ENCODE peak calls at places on chromosomes 1 and 21, in eight cellular contexts. E, B, T, G, M, J, X and L are unnamed samples.
A peak's percentile ranks its signal among the peaks of the same experiment; 100 is the strongest.

GRCh38 chr1:117312453-117313138 is 54.7 kb upstream of the MAN1A2 start:
- DNase-seq in G (peak; percentile 49), T (no peak), E (peak; percentile 17), B (no peak), J (no peak), X (no peak), M (no peak), L (peak; percentile 46)

GRCh38 chr1:224521904-224522734 is 87.5 kb upstream of the WDR26 start:
- DNase-seq in B (no peak), J (no peak), E (no peak), T (no peak), M (no peak), X (no peak), G (no peak), L (no peak)

GRCh38 chr21:40433575-40433974 is 413.4 kb downstream of the DSCAM start:
- DNase-seq in T (no peak), J (no peak), M (no peak), G (no peak), E (no peak), X (no peak), B (no peak), L (no peak)

GRCh38 chr1:44361478-44361877 is 6.4 kb upstream of the ERI3 start:
- DNase-seq in X (no peak), T (no peak), J (peak; percentile 75), G (no peak), M (peak; percentile 13), E (no peak), B (no peak), L (no peak)

GRCh38 chr1:46342084-46342656 is 1.6 kb downstream of the NSUN4 start:
- DNase-seq in T (no peak), J (peak; percentile 67), B (no peak), X (no peak), M (no peak), G (peak; percentile 69), E (no peak), L (peak; percentile 58)

GRCh38 chr1:25182629-25183028 is 49.7 kb downstream of the SYF2 start:
- DNase-seq in T (no peak), E (no peak), G (no peak), J (no peak), X (no peak), M (no peak), B (peak; percentile 46), L (no peak)

GRCh38 chr1:158941317-158941716 is 10.0 kb downstream of the PYHIN1 start:
- DNase-seq in B (no peak), J (no peak), G (no peak), E (no peak), T (no peak), X (no peak), M (no peak), L (no peak)

GRCh38 chr1:26449868-26450267 is 17.7 kb downstream of the DHDDS start:
- DNase-seq in J (no peak), X (no peak), T (no peak), B (no peak), G (no peak), M (no peak), E (no peak), L (no peak)

GRCh38 chr1:168180148-168180524 is 1.4 kb downstream of the TIPRL start:
- DNase-seq in T (no peak), J (no peak), E (no peak), G (peak; percentile 9), M (no peak), B (no peak), X (no peak), L (no peak)

GRCh38 chr1:31588751-31589515 is 12.6 kb downstream of the TINAGL1 start:
- DNase-seq in E (no peak), X (peak; percentile 49), B (peak; percentile 88), G (no peak), J (peak; percentile 84), M (peak; percentile 70), T (no peak), L (no peak)

GRCh38 chr1:204828352-204828850 is 42.3 kb upstream of the NFASC start:
- DNase-seq in X (peak; percentile 73), E (no peak), J (peak; percentile 96), M (peak; percentile 60), T (no peak), G (peak; percentile 27), B (no peak), L (peak; percentile 62)

GRCh38 chr1:3730556-3731247 is 21.5 kb upstream of the CCDC27 start:
- DNase-seq in M (no peak), X (no peak), E (no peak), J (no peak), G (no peak), B (no peak), T (no peak), L (no peak)

GRCh38 chr1:222081859-222082258 is 340.0 kb upstream of the DUSP10 start:
- DNase-seq in T (no peak), G (peak; percentile 5), X (no peak), M (no peak), E (no peak), J (no peak), B (no peak), L (no peak)

GRCh38 chr1:95086949-95087533 is 14.3 kb upstream of the ALG14 start:
- DNase-seq in G (peak; percentile 37), E (no peak), M (peak; percentile 39), T (no peak), X (no peak), B (no peak), J (peak; percentile 70), L (no peak)

GRCh38 chr1:223844962-223845809 is 561 bp downstream of the TP53BP2 start:
- DNase-seq in X (peak; percentile 69), T (peak; percentile 46), M (peak; percentile 60), G (peak; percentile 45), B (peak; percentile 93), E (no peak), J (peak; percentile 68), L (peak; percentile 40)

GRCh38 chr21:36429672-36430546 is 44.7 kb downstream of the CHAF1B start:
- DNase-seq in T (peak; percentile 57), G (peak; percentile 88), E (peak; percentile 96), B (peak; percentile 95), J (peak; percentile 91), X (peak; percentile 90), M (peak; percentile 88), L (peak; percentile 86)

GRCh38 chr1:205313681-205314308 is 7.8 kb downstream of the NUAK2 start:
- DNase-seq in E (no peak), M (no peak), B (no peak), J (peak; percentile 95), T (peak; percentile 16), X (peak; percentile 37), G (peak; percentile 79), L (peak; percentile 77)

GRCh38 chr1:181088079-181089016 is at the start of gene IER5:
- DNase-seq in M (peak; percentile 97), G (peak; percentile 99), X (peak; percentile 95), B (peak; percentile 100), E (peak; percentile 91), T (peak; percentile 93), J (peak; percentile 99), L (peak; percentile 94)
- TF ChIP-seq CTCF in M (no peak), G (no peak), X (no peak), B (no peak), E (no peak), T (no peak), J (no peak), L (no peak)

GRCh38 chr21:42258150-42258884 is 39.4 kb downstream of the ABCG1 start:
- DNase-seq in X (peak; percentile 66), B (peak; percentile 91), G (peak; percentile 81), M (peak; percentile 68), J (peak; percentile 92), E (peak; percentile 8), T (peak; percentile 77), L (peak; percentile 89)

GRCh38 chr21:42256316-42256715 is 37.4 kb downstream of the ABCG1 start:
- DNase-seq in G (no peak), B (no peak), E (no peak), X (no peak), T (no peak), M (no peak), J (no peak), L (no peak)

GRCh38 chr21:42257091-42257760 is 38.3 kb downstream of the ABCG1 start:
- DNase-seq in T (no peak), B (no peak), M (no peak), J (no peak), E (no peak), X (no peak), G (no peak), L (no peak)

GRCh38 chr21:42260121-42260520 is 41.2 kb downstream of the ABCG1 start:
- DNase-seq in B (no peak), G (no peak), M (no peak), T (no peak), E (no peak), X (no peak), J (no peak), L (no peak)

DNA sequence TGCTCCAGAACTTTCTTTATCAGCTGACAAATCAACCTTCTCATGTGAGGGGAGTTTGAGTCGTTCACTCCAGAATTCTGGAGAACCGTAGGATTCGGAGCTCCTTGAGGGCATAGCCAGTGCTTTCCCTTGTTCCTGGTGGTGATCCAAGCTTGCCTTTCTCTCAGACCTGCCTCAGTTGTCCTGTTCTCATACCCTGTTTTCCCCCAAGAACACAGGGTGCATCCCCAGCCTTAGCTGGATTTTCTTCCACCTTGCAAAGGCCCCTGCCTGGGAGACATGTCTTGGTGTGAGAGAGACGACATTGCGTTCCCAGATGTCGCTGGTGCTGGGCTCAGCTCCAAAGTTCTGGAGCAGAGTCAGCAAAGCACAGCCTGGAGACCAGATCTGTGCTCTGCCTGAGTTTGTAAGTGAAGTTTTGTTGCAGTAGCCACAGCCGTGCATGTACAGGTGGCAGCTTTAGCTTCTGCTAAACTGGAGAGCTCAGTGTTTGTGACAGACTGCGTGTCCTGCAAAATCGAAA is 40.0 kb downstream of the ABCG1 start:
- DNase-seq in T (no peak), E (no peak), B (no peak), M (no peak), J (no peak), G (no peak), X (no peak), L (no peak)
- TF ChIP-seq CTCF in T (peak; percentile 32), E (no peak), B (no peak), M (no peak), J (peak; percentile 41), G (no peak), X (no peak), L (no peak)

GRCh38 chr1:239803666-239804228 is 287.9 kb upstream of the FMN2 start:
- DNase-seq in T (no peak), J (no peak), E (no peak), B (no peak), X (no peak), G (no peak), M (no peak), L (no peak)
- TF ChIP-seq CTCF in T (no peak), J (peak; percentile 46), E (no peak), B (no peak), X (no peak), G (no peak), M (no peak), L (no peak)

DNA sequence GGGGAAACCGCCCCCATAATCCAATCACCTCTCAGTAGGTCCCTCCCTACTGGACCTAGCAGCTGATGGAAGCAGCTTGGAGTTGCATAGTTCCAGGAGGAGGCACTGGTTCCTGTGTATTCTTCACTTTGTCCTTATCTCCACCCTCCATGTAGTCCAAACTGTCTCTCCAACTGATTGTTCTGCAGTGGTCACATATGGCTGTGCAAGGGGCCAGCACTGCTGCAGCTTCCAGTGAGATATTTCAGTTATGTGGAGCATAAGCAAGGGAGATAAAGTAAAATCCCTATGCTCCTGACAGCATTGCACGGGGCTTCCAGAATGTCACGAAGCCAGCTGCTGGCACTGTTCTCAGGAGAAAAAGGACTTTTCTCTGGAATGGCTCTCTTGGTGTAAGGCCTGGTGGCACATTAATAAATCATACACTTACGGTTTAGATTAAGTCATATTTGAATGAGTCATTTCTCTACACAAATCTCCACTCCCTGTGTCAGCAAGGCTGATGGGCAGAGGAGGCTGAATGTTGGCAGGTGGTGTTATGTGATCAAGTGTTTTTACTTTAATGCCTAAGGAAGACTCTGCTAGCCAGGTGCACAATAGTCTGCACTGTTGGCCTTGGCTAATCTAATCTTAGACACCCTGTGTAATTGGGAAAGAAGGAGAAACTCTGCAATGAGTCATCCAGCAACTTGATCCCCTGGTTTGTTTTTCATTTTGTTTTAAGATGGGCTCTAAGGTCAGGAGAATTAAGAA is 93.4 kb downstream of the KCNK1 start:
- DNase-seq in X (no peak), G (no peak), M (peak; percentile 80), B (no peak), J (no peak), E (peak; percentile 8), T (no peak), L (no peak)
- TF ChIP-seq CTCF in X (no peak), G (no peak), M (no peak), B (no peak), J (no peak), E (no peak), T (no peak), L (no peak)